ENCODE peak calls at places on chromosomes 2 and 18, in six cellular contexts. L is small intestine, Y is smooth muscle cell of the brain vasculature, T is heart right ventricle, F is Kasumi-1, O is neural crest cell. K is an unnamed sample.

GRCh38 chr2:23625726-23626125 is 240.7 kb downstream of the KLHL29 start:
- DNase-seq in L (no peak), Y (no peak), T (no peak), F (no peak), O (no peak), K (no peak)

GRCh38 chr2:214311931-214312749 is 98.7 kb upstream of the VWC2L start:
- DNase-seq in L (no peak), Y (no peak), T (no peak), F (no peak), O (no peak), K (no peak)

GRCh38 chr2:71889991-71890684 is 257.5 kb downstream of the CYP26B1 start:
- DNase-seq in L (no peak), Y (no peak), T (no peak), F (no peak), O (no peak), K (no peak)

GRCh38 chr18:74128114-74128513 is 19.5 kb downstream of the FBXO15 start:
- DNase-seq in L (no peak), Y (no peak), T (no peak), F (no peak), O (no peak), K (no peak)

GRCh38 chr2:126905991-126906390 is 7.3 kb downstream of the TEX51 start:
- DNase-seq in L (no peak), Y (no peak), T (no peak), F (no peak), O (no peak), K (no peak)

GRCh38 chr2:29615183-29615582 is 306.2 kb downstream of the ALK start:
- DNase-seq in L (no peak), Y (no peak), T (no peak), F (no peak), O (no peak), K (no peak)

GRCh38 chr18:79727211-79727610 is 47.6 kb downstream of the CTDP1 start:
- DNase-seq in L (no peak), Y (no peak), T (no peak), F (no peak), O (no peak), K (no peak)

GRCh38 chr2:232537079-232537478 is 2.4 kb upstream of the CHRNG start:
- DNase-seq in L (peak), Y (no peak), T (no peak), F (no peak), O (no peak), K (no peak)

GRCh38 chr2:202780514-202781021 is 91.0 kb downstream of the ICA1L start:
- DNase-seq in L (no peak), Y (no peak), T (no peak), F (no peak), O (no peak), K (no peak)